ENCODE peak calls at places on chromosome 19, in five cellular contexts. T is fibroblast of pulmonary artery, R is WERI-Rb-1, A is small intestine, Y is H54. K is an unnamed sample.

GRCh38 chr19:15235796-15236195 is 3.5 kb upstream of the EPHX3 start:
- DNase-seq in A (no peak), R (no peak), T (no peak), Y (no peak), K (no peak)

GRCh38 chr19:36009220-36009619 is 607 bp upstream of the SYNE4 start:
- DNase-seq in R (peak; percentile 52), T (peak; percentile 58), Y (no peak), A (peak; percentile 52), K (peak; percentile 58)

GRCh38 chr19:50432658-50433057 is at the start of gene MYBPC2:
- DNase-seq in A (no peak), T (peak; percentile 6), R (no peak), Y (no peak), K (no peak)

GRCh38 chr19:41575998-41576397 is at the start of gene CEACAM21:
- DNase-seq in R (no peak), T (no peak), A (peak; percentile 35), Y (no peak), K (no peak)

GRCh38 chr19:17775991-17776803 is 18.7 kb upstream of the B3GNT3 start:
- DNase-seq in Y (no peak), A (no peak), T (no peak), R (no peak), K (no peak)

GRCh38 chr19:36259211-36259610 is 44.3 kb downstream of the ZNF146 start:
- DNase-seq in R (no peak), A (no peak), Y (no peak), T (no peak), K (no peak)

GRCh38 chr19:33394006-33394722 is 20.7 kb downstream of the CEBPG start:
- DNase-seq in T (peak; percentile 73), A (no peak), R (no peak), Y (peak; percentile 98), K (no peak)

GRCh38 chr19:13013649-13014048 is 18.4 kb downstream of the NFIX start:
- DNase-seq in R (no peak), T (no peak), Y (no peak), A (no peak), K (no peak)

GRCh38 chr19:7925171-7925837 is 631 bp downstream of the CTXN1 start:
- DNase-seq in A (peak; percentile 36), Y (peak; percentile 93), T (peak; percentile 80), R (peak; percentile 86), K (peak; percentile 69)

GRCh38 chr19:12664406-12665280 is 1.9 kb downstream of the MAN2B1 start:
- DNase-seq in R (peak; percentile 65), Y (peak; percentile 38), A (no peak), T (no peak), K (peak; percentile 87)

GRCh38 chr19:50261446-50261970 is 58.1 kb downstream of the MYH14 start:
- DNase-seq in A (no peak), R (no peak), T (no peak), Y (no peak), K (no peak)

GRCh38 chr19:31232871-31233270 is 116.4 kb downstream of the TSHZ3 start:
- DNase-seq in A (no peak), Y (no peak), R (no peak), T (peak; percentile 90), K (no peak)

GRCh38 chr19:2270157-2270571 is 11.8 kb downstream of the PEAK3 start:
- DNase-seq in A (no peak), T (no peak), Y (no peak), R (no peak), K (no peak)

K was measured in T47D.